ENCODE peak calls at places on chromosomes 7 and 10, in four cellular contexts. H, I, P and N are unnamed samples. For H3K27me3, the result is how much of the 10 kb centered on the place peaks cover.

GRCh38 chr7:130649004-130649790 is 19.4 kb downstream of the COPG2 start:
- ATAC-seq in I (no peak), P (peak), H (no peak), N (no peak)

GRCh38 chr7:47672267-47672920 is 90.5 kb upstream of the TNS3 start:
- ATAC-seq in P (no peak), I (no peak), H (no peak), N (no peak)

GRCh38 chr7:22346383-22347107 is 10.4 kb downstream of the RAPGEF5 start:
- ATAC-seq in H (peak), I (no peak), P (no peak), N (no peak)

GRCh38 chr10:104279550-104280259 is 10.7 kb downstream of the GSTO2 start:
- ATAC-seq in I (no peak), H (no peak), P (no peak), N (no peak)

GRCh38 chr10:91034494-91035157 is 113.7 kb upstream of the ANKRD1 start:
- ATAC-seq in I (peak), P (no peak), H (peak), N (peak)

GRCh38 chr10:72712136-72712535 is 20.2 kb downstream of the MCU start:
- ATAC-seq in P (no peak), H (peak), I (peak), N (no peak)

GRCh38 chr7:33452805-33453502 is 323.6 kb downstream of the BBS9 start:
- ATAC-seq in I (no peak), H (no peak), P (no peak), N (no peak)

GRCh38 chr7:130913721-130914588 is 179.9 kb upstream of the KLF14 start:
- ATAC-seq in H (no peak), P (no peak), I (no peak), N (no peak)

GRCh38 chr10:109966961-109967738 is 40.6 kb upstream of the ADD3 start:
- ATAC-seq in P (no peak), I (peak), H (peak), N (no peak)

GRCh38 chr7:74094224-74095095 is 10.9 kb downstream of the LIMK1 start:
- ATAC-seq in P (peak), H (peak), I (peak), N (peak)
- H3K4me3 ChIP-seq in P (peak), H (peak), I (peak), N (peak)

GRCh38 chr7:87876040-87876758 is at the start of the genes DBF4 and SLC25A40:
- ATAC-seq in H (peak), P (peak), I (peak), N (peak)
- TF ChIP-seq POLR2A in H (peak), P (peak), I (peak), N (peak)

GRCh38 chr10:44366936-44367630 is 17.8 kb downstream of the CXCL12 start:
- ATAC-seq in I (no peak), P (no peak), H (no peak), N (no peak)

GRCh38 chr10:44369851-44370250 is 15.0 kb downstream of the CXCL12 start:
- ATAC-seq in I (no peak), P (no peak), H (no peak), N (no peak)

GRCh38 chr10:44372181-44372580 is 12.7 kb downstream of the CXCL12 start:
- ATAC-seq in H (no peak), P (no peak), I (no peak), N (no peak)

GRCh38 chr10:44370731-44371248 is 14.1 kb downstream of the CXCL12 start:
- ATAC-seq in H (no peak), I (no peak), P (peak), N (no peak)

DNA sequence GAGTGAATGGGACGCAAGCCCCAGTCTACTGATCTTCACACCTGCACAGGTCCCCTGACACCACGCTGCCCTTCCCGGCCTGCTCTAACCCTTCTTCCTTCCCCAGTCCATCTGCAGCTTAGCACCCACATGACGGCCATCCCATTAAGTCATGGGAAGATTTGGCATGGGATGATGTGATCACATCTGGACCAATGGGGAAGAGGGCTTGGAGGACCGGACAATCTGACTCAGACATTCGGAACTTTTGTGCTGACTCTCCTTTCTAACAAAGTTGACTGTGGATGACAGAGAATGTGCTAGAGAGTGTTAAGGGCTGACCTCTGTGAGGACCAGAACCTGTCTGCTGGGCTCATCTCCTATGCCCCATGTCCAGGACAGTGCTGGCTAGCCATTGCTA is 15.6 kb downstream of the CXCL12 start:
- ATAC-seq in H (no peak), I (no peak), P (no peak), N (no peak)
- H3K27me3 ChIP-seq in H (under half), I (under half), P (under half), N (under half)

GRCh38 chr7:8176370-8177081 is 85.4 kb downstream of the ICA1 start:
- ATAC-seq in P (no peak), H (no peak), I (peak), N (peak)
- H3K4me3 ChIP-seq in P (no peak), H (no peak), I (no peak), N (no peak)

GRCh38 chr7:100369105-100369504 is 4.2 kb upstream of the PILRA start:
- ATAC-seq in H (peak), P (no peak), I (peak), N (peak)

GRCh38 chr7:100367251-100367620 is 6.1 kb upstream of the PILRA start:
- ATAC-seq in H (no peak), P (peak), I (no peak), N (no peak)

GRCh38 chr7:100367676-100368613 is 5.3 kb upstream of the PILRA start:
- ATAC-seq in P (peak), I (no peak), H (peak), N (no peak)

GRCh38 chr7:100364480-100364879 is 6.6 kb downstream of the PILRB start:
- ATAC-seq in I (no peak), P (no peak), H (no peak), N (no peak)

DNA sequence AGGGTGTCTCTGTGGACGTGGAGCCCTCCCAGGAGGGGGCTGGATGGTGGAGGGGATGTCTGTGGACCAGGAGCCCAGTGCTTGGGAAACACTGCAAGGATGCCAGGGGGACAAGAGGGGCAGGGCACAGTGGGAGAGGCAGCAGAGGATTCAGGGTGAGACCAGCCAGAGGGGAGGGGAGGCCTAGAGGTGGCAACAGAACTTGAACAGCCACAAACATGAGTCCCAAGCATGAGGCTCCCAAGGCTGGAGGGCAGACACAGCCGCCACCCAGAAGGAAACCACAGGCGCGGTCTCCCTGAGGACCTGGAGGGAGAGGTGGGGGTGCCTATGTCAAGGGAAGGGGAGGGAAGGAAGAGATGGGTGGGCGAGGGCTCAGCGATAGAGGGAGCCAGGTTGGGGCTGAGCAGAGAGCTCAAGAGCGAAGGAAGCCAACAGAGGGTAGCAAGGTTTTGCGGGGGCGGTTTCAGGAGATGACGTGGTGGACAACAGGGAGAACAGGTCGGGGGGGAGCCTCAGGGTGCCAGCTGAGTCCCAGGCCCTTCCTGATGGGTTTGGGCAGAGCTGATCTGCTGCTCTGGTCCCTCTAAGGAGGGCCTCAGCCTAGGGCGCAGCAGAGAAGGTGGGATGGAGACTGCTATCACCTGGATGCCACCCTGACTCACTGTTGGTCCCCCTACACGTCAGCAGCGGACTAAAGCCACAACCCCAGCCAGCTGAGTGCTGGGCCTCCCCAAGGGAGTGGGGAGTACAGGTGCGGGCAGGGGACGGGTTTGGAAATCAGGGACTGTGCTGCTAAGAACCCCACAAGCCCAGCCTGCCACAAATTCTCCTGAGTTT is 6.7 kb upstream of the PILRA start:
- ATAC-seq in H (no peak), P (peak), I (no peak), N (no peak)
- TF ChIP-seq POLR2A in H (no peak), P (no peak), I (no peak), N (no peak)